ENCODE peak calls at places on chromosomes 7 and 10, in seven cellular contexts. A is NCI-H1436 treated with DMSO at 0.1 percent for 48 hours; P is gastrocnemius medialis; M is neural progenitor cell; I is CD8-positive, alpha-beta memory T cell; E is ELF-1; K is right lobe of liver. B is an unnamed sample.

GRCh38 chr7:16669581-16669980 is 23.6 kb downstream of the BZW2 start:
- DNase-seq in A (no peak), P (no peak), M (no peak), I (no peak), E (no peak), K (no peak), B (no peak)

GRCh38 chr7:157239571-157240270 is 97.1 kb upstream of the DNAJB6 start:
- DNase-seq in A (no peak), P (no peak), M (no peak), I (no peak), E (no peak), K (no peak), B (no peak)

GRCh38 chr7:4683884-4684565 is 1.9 kb downstream of the FOXK1 start:
- DNase-seq in A (no peak), P (peak), M (no peak), I (peak), E (peak), K (peak), B (peak)

GRCh38 chr10:102814456-102814871 is 22.7 kb downstream of the CYP17A1 start:
- DNase-seq in A (no peak), P (no peak), M (no peak), I (no peak), E (peak), K (no peak), B (no peak)

GRCh38 chr10:100020161-100020882 is 10.6 kb upstream of the DNMBP start:
- DNase-seq in A (peak), P (no peak), M (no peak), I (no peak), E (no peak), K (no peak), B (no peak)

GRCh38 chr7:16416289-16417282 is 4.8 kb downstream of the CRPPA start:
- DNase-seq in A (no peak), P (no peak), M (no peak), I (no peak), E (no peak), K (no peak), B (peak)

GRCh38 chr10:17273403-17273802 is 45.4 kb downstream of the VIM start:
- DNase-seq in A (no peak), P (no peak), M (no peak), I (no peak), E (no peak), K (no peak), B (no peak)

GRCh38 chr10:69874464-69874863 is 72.8 kb downstream of the COL13A1 start:
- DNase-seq in A (no peak), P (no peak), M (no peak), I (no peak), E (no peak), K (no peak), B (no peak)

GRCh38 chr10:123999956-124000615 is 93.3 kb downstream of the CHST15 start:
- DNase-seq in A (no peak), P (no peak), M (no peak), I (no peak), E (peak), K (peak), B (no peak)

GRCh38 chr10:128623776-128624175 is 497.6 kb upstream of the MKI67 start:
- DNase-seq in A (no peak), P (no peak), M (peak), I (no peak), E (no peak), K (no peak), B (no peak)

GRCh38 chr7:33243319-33243881 is 114.0 kb downstream of the BBS9 start:
- DNase-seq in A (no peak), P (no peak), M (peak), I (no peak), E (peak), K (no peak), B (no peak)

GRCh38 chr10:78042058-78042751 is 8.5 kb downstream of the RPS24 start:
- DNase-seq in A (no peak), P (no peak), M (no peak), I (no peak), E (no peak), K (no peak), B (no peak)

GRCh38 chr7:116426428-116427156 is 72.9 kb upstream of the CAV2 start:
- DNase-seq in A (no peak), P (no peak), M (no peak), I (no peak), E (no peak), K (no peak), B (no peak)

GRCh38 chr10:110802090-110802489 is 69.6 kb upstream of the PDCD4 start:
- DNase-seq in A (no peak), P (no peak), M (no peak), I (no peak), E (no peak), K (no peak), B (no peak)

GRCh38 chr7:70530191-70530590 is 601.8 kb upstream of the GALNT17 start:
- DNase-seq in A (no peak), P (no peak), M (no peak), I (no peak), E (no peak), K (no peak), B (no peak)

GRCh38 chr10:7318836-7319235 is 92.0 kb downstream of the SFMBT2 start:
- DNase-seq in A (no peak), P (peak), M (no peak), I (no peak), E (no peak), K (no peak), B (no peak)

GRCh38 chr10:58457761-58458616 is 54.7 kb upstream of the BICC1 start:
- DNase-seq in A (no peak), P (peak), M (no peak), I (no peak), E (no peak), K (no peak), B (no peak)

GRCh38 chr10:14588084-14588937 is 186.4 kb downstream of the FAM107B start:
- DNase-seq in A (no peak), P (no peak), M (no peak), I (no peak), E (no peak), K (no peak), B (no peak)

GRCh38 chr10:17059197-17059688 is 70.4 kb downstream of the CUBN start:
- DNase-seq in A (no peak), P (no peak), M (no peak), I (no peak), E (no peak), K (no peak), B (no peak)

GRCh38 chr7:127620406-127621233 is 2.7 kb upstream of the PAX4 start:
- DNase-seq in A (no peak), P (no peak), M (peak), I (no peak), E (peak), K (no peak), B (no peak)

GRCh38 chr10:2936816-2937215 is 130.5 kb upstream of the PFKP start:
- DNase-seq in A (no peak), P (no peak), M (no peak), I (no peak), E (no peak), K (no peak), B (no peak)

GRCh38 chr7:28490831-28491230 is 78.5 kb downstream of the CREB5 start:
- DNase-seq in A (no peak), P (no peak), M (no peak), I (no peak), E (no peak), K (no peak), B (no peak)

GRCh38 chr7:27842851-27843250 is 102.9 kb downstream of the TAX1BP1 start:
- DNase-seq in A (no peak), P (no peak), M (peak), I (no peak), E (peak), K (no peak), B (no peak)

GRCh38 chr7:2544541-2545188 is 10.7 kb downstream of the BRAT1 start:
- DNase-seq in A (no peak), P (no peak), M (no peak), I (no peak), E (no peak), K (no peak), B (no peak)

GRCh38 chr7:46209611-46210170 is 288.6 kb upstream of the IGFBP3 start:
- DNase-seq in A (no peak), P (no peak), M (no peak), I (no peak), E (no peak), K (no peak), B (no peak)

GRCh38 chr10:59805043-59805442 is 51.8 kb upstream of the MRLN start:
- DNase-seq in A (peak), P (peak), M (peak), I (no peak), E (peak), K (no peak), B (no peak)

GRCh38 chr10:598415-599170 is 90.9 kb downstream of the DIP2C start:
- DNase-seq in A (no peak), P (no peak), M (peak), I (no peak), E (peak), K (no peak), B (no peak)

GRCh38 chr10:128362514-128362913 is 236.3 kb upstream of the MKI67 start:
- DNase-seq in A (no peak), P (no peak), M (no peak), I (no peak), E (no peak), K (no peak), B (no peak)

GRCh38 chr7:1223196-1224092 is 9.2 kb upstream of the UNCX start:
- DNase-seq in A (no peak), P (no peak), M (peak), I (no peak), E (no peak), K (no peak), B (no peak)

GRCh38 chr7:81721428-81721827 is 48.4 kb downstream of the HGF start:
- DNase-seq in A (no peak), P (no peak), M (no peak), I (no peak), E (no peak), K (no peak), B (no peak)

GRCh38 chr10:34407227-34407626 is 407.9 kb downstream of the PARD3 start:
- DNase-seq in A (no peak), P (no peak), M (no peak), I (no peak), E (no peak), K (peak), B (no peak)

GRCh38 chr7:119320316-119320715 is 952.7 kb upstream of the KCND2 start:
- DNase-seq in A (no peak), P (no peak), M (no peak), I (no peak), E (no peak), K (no peak), B (no peak)

GRCh38 chr10:49539320-49539885 is 482 bp upstream of the ERCC6 start:
- DNase-seq in A (no peak), P (peak), M (peak), I (no peak), E (peak), K (peak), B (no peak)

GRCh38 chr10:71697938-71698709 is 21.5 kb downstream of the C10orf105 start:
- DNase-seq in A (no peak), P (no peak), M (no peak), I (peak), E (no peak), K (no peak), B (no peak)

GRCh38 chr10:92972066-92972870 is 88.3 kb upstream of the CYP26C1 start:
- DNase-seq in A (no peak), P (no peak), M (no peak), I (no peak), E (no peak), K (no peak), B (no peak)

GRCh38 chr10:87038286-87038717 is 18.2 kb downstream of the FAM25A start:
- DNase-seq in A (no peak), P (no peak), M (no peak), I (no peak), E (no peak), K (no peak), B (no peak)

GRCh38 chr10:122854648-122855047 is 9.0 kb upstream of the CUZD1 start:
- DNase-seq in A (no peak), P (no peak), M (no peak), I (no peak), E (no peak), K (no peak), B (no peak)

GRCh38 chr7:109101332-109101731 is 531.7 kb downstream of the DNAJB9 start:
- DNase-seq in A (no peak), P (no peak), M (peak), I (no peak), E (no peak), K (no peak), B (no peak)